ENCODE peak calls at places on chromosomes 7 and 10, in four cellular contexts. One of them, this sample, is unnamed.

GRCh38 chr7:19117081-19117869 is at the start of gene TWIST1:
- DNase-seq in kidney epithelial cell: peak; percentile 16
- DNase-seq in lower leg skin: peak; percentile 97
- DNase-seq in fibroblast of lung: peak; percentile 75
- DNase-seq in this sample: peak; percentile 95

GRCh38 chr7:151518105-151518780 is 1.5 kb downstream of the RHEB start:
- DNase-seq in kidney epithelial cell: no peak
- DNase-seq in lower leg skin: peak; percentile 90
- DNase-seq in fibroblast of lung: peak; percentile 56
- DNase-seq in this sample: no peak

GRCh38 chr7:155611808-155612447 is 32.5 kb upstream of the RBM33 start:
- DNase-seq in kidney epithelial cell: no peak
- DNase-seq in lower leg skin: no peak
- DNase-seq in fibroblast of lung: no peak
- DNase-seq in this sample: no peak

GRCh38 chr7:52779004-52779403 is 256.4 kb upstream of the POM121L12 start:
- DNase-seq in kidney epithelial cell: no peak
- DNase-seq in lower leg skin: no peak
- DNase-seq in fibroblast of lung: no peak
- DNase-seq in this sample: no peak

GRCh38 chr10:19111501-19112267 is 63.1 kb downstream of the MALRD1 start:
- DNase-seq in kidney epithelial cell: no peak
- DNase-seq in lower leg skin: no peak
- DNase-seq in fibroblast of lung: peak; percentile 22
- DNase-seq in this sample: no peak

GRCh38 chr7:69457912-69458491 is 140.3 kb upstream of the AUTS2 start:
- DNase-seq in kidney epithelial cell: no peak
- DNase-seq in lower leg skin: peak; percentile 88
- DNase-seq in fibroblast of lung: no peak
- DNase-seq in this sample: no peak

GRCh38 chr10:108904163-108904878 is 1019.0 kb downstream of the XPNPEP1 start:
- DNase-seq in kidney epithelial cell: no peak
- DNase-seq in lower leg skin: no peak
- DNase-seq in fibroblast of lung: peak; percentile 42
- DNase-seq in this sample: no peak

GRCh38 chr10:124032982-124033886 is 60.2 kb downstream of the CHST15 start:
- DNase-seq in kidney epithelial cell: no peak
- DNase-seq in lower leg skin: no peak
- DNase-seq in fibroblast of lung: peak; percentile 91
- DNase-seq in this sample: peak; percentile 9

GRCh38 chr7:130420943-130421578 is 19.8 kb downstream of the CEP41 start:
- DNase-seq in kidney epithelial cell: no peak
- DNase-seq in lower leg skin: no peak
- DNase-seq in fibroblast of lung: no peak
- DNase-seq in this sample: no peak
- H3K4me3 ChIP-seq in kidney epithelial cell: no peak overlapping the region
- H3K4me3 ChIP-seq in lower leg skin: no peak overlapping the region
- H3K4me3 ChIP-seq in fibroblast of lung: no peak overlapping the region
- H3K4me3 ChIP-seq in this sample: no peak overlapping the region

GRCh38 chr10:49744091-49744685 is 17.9 kb downstream of the OGDHL start:
- DNase-seq in kidney epithelial cell: no peak
- DNase-seq in lower leg skin: peak; percentile 78
- DNase-seq in fibroblast of lung: no peak
- DNase-seq in this sample: no peak

GRCh38 chr10:49746626-49747302 is 15.4 kb downstream of the OGDHL start:
- DNase-seq in kidney epithelial cell: no peak
- DNase-seq in lower leg skin: peak; percentile 80
- DNase-seq in fibroblast of lung: no peak
- DNase-seq in this sample: no peak

GRCh38 chr10:49743464-49744075 is 18.6 kb downstream of the OGDHL start:
- DNase-seq in kidney epithelial cell: no peak
- DNase-seq in lower leg skin: peak; percentile 78
- DNase-seq in fibroblast of lung: no peak
- DNase-seq in this sample: no peak

GRCh38 chr10:49745756-49746155 is 16.4 kb downstream of the OGDHL start:
- DNase-seq in kidney epithelial cell: no peak
- DNase-seq in lower leg skin: peak; percentile 76
- DNase-seq in fibroblast of lung: no peak
- DNase-seq in this sample: no peak

DNA sequence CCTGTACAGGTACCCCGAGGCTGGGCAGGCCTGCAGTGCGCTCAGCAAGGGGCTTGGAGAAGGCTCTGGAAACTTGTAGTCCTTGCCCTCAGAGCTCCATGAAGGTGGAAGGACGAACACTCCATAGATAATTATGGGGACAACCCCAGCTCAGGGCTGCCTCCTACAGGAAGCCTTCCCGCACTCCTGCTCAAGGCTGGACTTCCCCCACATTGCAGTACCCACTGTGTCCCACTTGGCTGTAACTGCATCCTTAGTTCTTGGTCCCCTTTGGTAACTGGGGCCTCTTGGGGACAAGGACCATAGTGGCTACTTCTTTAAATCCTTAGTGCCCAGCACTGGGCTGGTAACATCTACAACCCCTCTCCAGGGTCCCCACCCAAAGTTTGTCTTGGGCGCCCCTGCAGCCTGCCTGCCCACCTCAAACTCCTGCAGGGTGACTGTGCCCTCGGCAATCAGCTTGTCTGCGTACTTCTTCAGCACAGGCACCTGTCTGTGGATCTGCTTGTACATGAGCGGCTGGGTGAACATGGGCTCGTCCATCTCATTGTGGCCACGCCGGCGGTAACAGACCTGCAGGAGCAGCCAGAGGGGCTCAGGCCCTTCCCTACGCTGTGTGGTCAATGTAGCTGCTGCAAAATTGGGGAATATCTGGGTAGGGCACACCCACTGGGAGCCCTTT is 17.1 kb downstream of the OGDHL start:
- DNase-seq in kidney epithelial cell: no peak
- DNase-seq in lower leg skin: peak; percentile 78
- DNase-seq in fibroblast of lung: no peak
- DNase-seq in this sample: no peak
- TF ChIP-seq CTCF in kidney epithelial cell: no peak
- TF ChIP-seq CTCF in lower leg skin: no peak
- TF ChIP-seq CTCF in fibroblast of lung: no peak
- TF ChIP-seq CTCF in this sample: no peak

GRCh38 chr10:12701696-12702095 is 299.8 kb downstream of the CCDC3 start:
- DNase-seq in kidney epithelial cell: no peak
- DNase-seq in lower leg skin: no peak
- DNase-seq in fibroblast of lung: no peak
- DNase-seq in this sample: no peak

GRCh38 chr10:12702215-12702614 is 299.3 kb downstream of the CCDC3 start:
- DNase-seq in kidney epithelial cell: no peak
- DNase-seq in lower leg skin: no peak
- DNase-seq in fibroblast of lung: no peak
- DNase-seq in this sample: no peak

GRCh38 chr10:12704488-12704887 is 297.0 kb downstream of the CCDC3 start:
- DNase-seq in kidney epithelial cell: no peak
- DNase-seq in lower leg skin: no peak
- DNase-seq in fibroblast of lung: peak; percentile 27
- DNase-seq in this sample: no peak

GRCh38 chr10:12703813-12704212 is 297.7 kb downstream of the CCDC3 start:
- DNase-seq in kidney epithelial cell: peak; percentile 44
- DNase-seq in lower leg skin: no peak
- DNase-seq in fibroblast of lung: peak; percentile 87
- DNase-seq in this sample: peak; percentile 33

GRCh38 chr10:12703141-12703540 is 298.4 kb downstream of the CCDC3 start:
- DNase-seq in kidney epithelial cell: no peak
- DNase-seq in lower leg skin: no peak
- DNase-seq in fibroblast of lung: no peak
- DNase-seq in this sample: no peak
- H3K4me3 ChIP-seq in kidney epithelial cell: no peak overlapping the region
- H3K4me3 ChIP-seq in lower leg skin: no peak overlapping the region
- H3K4me3 ChIP-seq in fibroblast of lung: no peak overlapping the region
- H3K4me3 ChIP-seq in this sample: no peak overlapping the region

DNA sequence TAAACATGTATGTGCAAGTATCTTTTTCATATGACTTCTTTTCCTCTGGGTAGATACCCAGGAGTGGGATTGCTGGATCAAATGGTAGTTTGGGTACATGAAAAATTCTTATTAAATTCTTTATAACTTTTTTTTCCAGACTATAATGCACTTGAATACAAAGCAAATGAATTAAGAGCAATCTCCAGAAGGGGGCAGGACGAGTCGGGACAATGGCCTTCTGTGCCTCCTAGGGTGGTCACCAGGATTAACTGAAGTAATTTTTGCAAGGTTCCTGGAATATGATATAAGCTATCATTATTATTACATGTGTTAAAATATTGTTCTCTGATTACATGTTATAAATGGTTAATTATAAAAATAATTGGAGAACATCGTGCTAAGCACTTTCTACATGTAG is 127.2 kb downstream of the PPP1R17 start:
- DNase-seq in kidney epithelial cell: no peak
- DNase-seq in lower leg skin: no peak
- DNase-seq in fibroblast of lung: peak; percentile 20
- DNase-seq in this sample: no peak
- TF ChIP-seq CTCF in kidney epithelial cell: peak; percentile 27
- TF ChIP-seq CTCF in lower leg skin: no peak
- TF ChIP-seq CTCF in fibroblast of lung: no peak
- TF ChIP-seq CTCF in this sample: no peak

GRCh38 chr7:34044319-34044643 is 138.9 kb downstream of the BMPER start:
- DNase-seq in kidney epithelial cell: no peak
- DNase-seq in lower leg skin: no peak
- DNase-seq in fibroblast of lung: no peak
- DNase-seq in this sample: no peak
- H3K4me3 ChIP-seq in kidney epithelial cell: no peak overlapping the region
- H3K4me3 ChIP-seq in lower leg skin: no peak overlapping the region
- H3K4me3 ChIP-seq in fibroblast of lung: no peak overlapping the region
- H3K4me3 ChIP-seq in this sample: no peak overlapping the region

GRCh38 chr10:29858352-29859267 is 200.8 kb downstream of the JCAD start:
- DNase-seq in kidney epithelial cell: peak; percentile 81
- DNase-seq in lower leg skin: peak; percentile 86
- DNase-seq in fibroblast of lung: peak; percentile 89
- DNase-seq in this sample: peak; percentile 23
- TF ChIP-seq CTCF in kidney epithelial cell: peak; percentile 83
- TF ChIP-seq CTCF in lower leg skin: no peak
- TF ChIP-seq CTCF in fibroblast of lung: peak; percentile 84
- TF ChIP-seq CTCF in this sample: peak; percentile 69